ENCODE peak calls at places on chromosome 16, in seven cellular contexts. D, W, T, J, S, Q and C are unnamed samples.

GRCh38 chr16:7115898-7116297 is 216.7 kb upstream of the RBFOX1 start:
- DNase-seq in D (no peak), W (no peak), T (no peak), J (no peak), S (no peak), Q (no peak), C (no peak)

GRCh38 chr16:51113254-51114125 is 37.6 kb downstream of the SALL1 start:
- DNase-seq in D (no peak), W (no peak), T (no peak), J (no peak), S (no peak), Q (peak), C (no peak)

GRCh38 chr16:70254965-70255286 is 3.2 kb upstream of the EXOSC6 start:
- DNase-seq in D (no peak), W (no peak), T (no peak), J (no peak), S (no peak), Q (no peak), C (no peak)

GRCh38 chr16:15610369-15610871 is 32.5 kb downstream of the MARF1 start:
- DNase-seq in D (peak), W (no peak), T (no peak), J (no peak), S (no peak), Q (no peak), C (no peak)

GRCh38 chr16:50814541-50814940 is 72.7 kb downstream of the CYLD start:
- DNase-seq in D (no peak), W (no peak), T (no peak), J (no peak), S (no peak), Q (no peak), C (no peak)

GRCh38 chr16:1763521-1764511 is 7.5 kb downstream of the NME3 start:
- DNase-seq in D (no peak), W (no peak), T (no peak), J (no peak), S (no peak), Q (peak), C (no peak)

GRCh38 chr16:13012591-13012990 is 111.2 kb downstream of the SHISA9 start:
- DNase-seq in D (no peak), W (no peak), T (no peak), J (no peak), S (no peak), Q (peak), C (no peak)

GRCh38 chr16:12262454-12263180 is 286.1 kb downstream of the SNX29 start:
- DNase-seq in D (no peak), W (no peak), T (peak), J (peak), S (no peak), Q (no peak), C (no peak)

GRCh38 chr16:4924593-4925378 is 12.2 kb downstream of the PPL start:
- DNase-seq in D (peak), W (no peak), T (peak), J (peak), S (peak), Q (peak), C (no peak)

GRCh38 chr16:68993885-68994284 is 111.6 kb upstream of the HAS3 start:
- DNase-seq in D (peak), W (no peak), T (no peak), J (no peak), S (no peak), Q (no peak), C (peak)

GRCh38 chr16:19098173-19098572 is 15.6 kb upstream of the ITPRIPL2 start:
- DNase-seq in D (no peak), W (no peak), T (no peak), J (no peak), S (no peak), Q (no peak), C (no peak)

GRCh38 chr16:86436466-86437185 is 73.7 kb upstream of the FOXF1 start:
- DNase-seq in D (no peak), W (no peak), T (no peak), J (no peak), S (no peak), Q (no peak), C (no peak)

GRCh38 chr16:81873843-81874752 is 95.0 kb downstream of the PLCG2 start:
- DNase-seq in D (peak), W (peak), T (peak), J (peak), S (peak), Q (peak), C (no peak)

GRCh38 chr16:78705694-78706093 is 606.2 kb downstream of the WWOX start:
- DNase-seq in D (peak), W (no peak), T (no peak), J (no peak), S (no peak), Q (peak), C (no peak)

GRCh38 chr16:46947900-46948547 is 25.4 kb downstream of the DNAJA2 start:
- DNase-seq in D (peak), W (no peak), T (no peak), J (no peak), S (no peak), Q (peak), C (no peak)

GRCh38 chr16:20903889-20904506 is 3.4 kb downstream of the LYRM1 start:
- DNase-seq in D (no peak), W (no peak), T (no peak), J (no peak), S (no peak), Q (no peak), C (no peak)

GRCh38 chr16:20906871-20907255 is 6.3 kb downstream of the LYRM1 start:
- DNase-seq in D (no peak), W (no peak), T (no peak), J (no peak), S (no peak), Q (no peak), C (no peak)

GRCh38 chr16:20904507-20905079 is 4.0 kb downstream of the LYRM1 start:
- DNase-seq in D (peak), W (no peak), T (peak), J (no peak), S (no peak), Q (no peak), C (peak)

GRCh38 chr16:20905576-20905975 is 5.0 kb downstream of the LYRM1 start:
- DNase-seq in D (no peak), W (no peak), T (no peak), J (no peak), S (no peak), Q (no peak), C (no peak)

GRCh38 chr16:20906225-20906870 is 5.8 kb downstream of the LYRM1 start:
- DNase-seq in D (peak), W (no peak), T (no peak), J (no peak), S (no peak), Q (no peak), C (peak)
- H3K4me3 ChIP-seq in D (peak), W (no peak), T (no peak), J (no peak), S (no peak), Q (no peak), C (no peak)

GRCh38 chr16:58176608-58177346 is 21.1 kb downstream of the CSNK2A2 start:
- DNase-seq in D (no peak), W (no peak), T (no peak), J (no peak), S (no peak), Q (no peak), C (no peak)

DNA sequence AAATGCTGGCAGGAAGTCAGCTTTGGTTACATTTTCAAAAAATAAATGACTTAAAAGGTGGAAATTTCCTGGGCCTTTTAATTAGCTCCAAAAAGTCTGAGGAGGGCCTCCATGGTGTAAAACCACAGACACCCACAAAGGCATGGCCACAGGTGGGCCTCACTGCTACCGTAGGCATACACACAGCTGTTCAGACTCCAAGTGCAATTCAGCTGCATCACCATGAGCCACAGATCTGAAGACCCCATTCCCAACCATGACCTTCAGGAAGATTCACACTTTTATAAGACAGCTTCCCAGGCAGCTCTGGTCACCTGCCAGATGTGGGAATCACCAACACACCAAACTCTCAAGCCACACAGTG is 20.6 kb downstream of the CSNK2A2 start:
- DNase-seq in D (no peak), W (no peak), T (no peak), J (no peak), S (no peak), Q (no peak), C (no peak)
- H3K4me3 ChIP-seq in D (no peak), W (no peak), T (no peak), J (no peak), S (no peak), Q (no peak), C (no peak)

DNA sequence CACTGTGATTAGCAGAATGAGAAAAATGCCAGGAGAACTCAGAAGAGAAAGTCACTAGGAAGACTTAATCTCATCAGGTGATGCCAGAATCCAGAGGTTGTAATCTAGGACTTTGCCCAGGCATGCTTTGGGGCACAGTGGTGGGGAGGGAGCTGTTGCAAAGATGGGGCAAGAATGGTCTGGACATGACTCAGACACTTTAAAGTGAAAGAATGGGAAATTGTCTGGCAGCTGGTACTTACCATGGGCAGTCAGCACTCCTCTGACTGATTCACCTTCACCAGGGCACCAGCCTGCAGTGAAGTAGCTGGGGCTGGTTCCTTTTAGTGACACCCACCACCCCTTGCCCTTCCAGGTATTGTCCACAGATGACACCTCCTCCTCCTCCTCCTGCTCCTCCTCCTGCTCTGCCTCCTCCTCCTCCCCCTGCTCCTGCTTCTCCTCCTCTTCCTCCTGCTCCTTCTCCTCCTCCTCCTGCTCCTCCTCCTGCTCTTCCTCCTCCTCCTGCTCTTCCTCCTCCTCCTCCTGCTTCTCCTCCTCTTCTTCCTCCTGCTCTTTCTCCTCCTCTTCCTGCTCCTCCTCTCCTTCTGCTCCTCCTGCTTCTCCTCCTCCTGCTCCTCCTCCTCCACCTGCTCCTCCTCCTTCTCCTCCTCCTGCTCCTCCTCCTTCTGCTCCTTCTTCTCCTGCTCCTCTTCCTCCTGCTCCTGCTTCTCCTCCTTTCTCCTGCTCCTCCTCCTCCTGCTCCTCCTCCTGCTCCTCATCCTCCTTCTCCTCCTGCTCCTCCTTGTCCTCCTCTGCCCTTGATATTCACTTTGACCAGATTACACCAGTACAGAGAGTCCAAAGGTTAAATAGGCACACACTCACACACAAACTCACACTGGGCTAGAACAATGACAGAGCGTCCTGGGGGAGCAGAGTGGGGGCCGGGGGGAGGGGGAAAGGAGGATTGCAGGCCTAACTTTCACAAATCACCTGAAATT is at the start of gene CHD9NB:
- DNase-seq in D (peak), W (no peak), T (peak), J (peak), S (no peak), Q (no peak), C (peak)
- H3K4me3 ChIP-seq in D (peak), W (no peak), T (no peak), J (no peak), S (no peak), Q (no peak), C (peak)

DNA sequence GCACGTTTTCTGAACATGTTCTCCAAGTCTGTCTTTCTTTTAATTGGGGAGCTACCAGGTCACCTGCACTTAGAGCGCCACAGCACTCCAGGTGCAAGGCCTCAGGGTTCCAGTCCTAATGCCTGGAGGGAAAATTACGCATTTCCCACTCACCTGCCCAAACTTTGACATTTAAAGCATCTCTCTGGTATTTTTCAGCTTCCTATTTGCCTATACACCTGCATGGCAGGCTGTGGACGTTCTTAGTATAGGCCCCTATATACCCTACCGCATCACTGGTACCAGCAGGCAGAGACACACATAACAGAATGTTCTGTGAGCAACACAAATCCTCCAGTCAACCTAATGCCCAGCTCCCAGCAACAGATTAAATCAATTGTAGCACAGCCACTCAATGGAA is 213.3 kb downstream of the MRTFB start:
- DNase-seq in D (no peak), W (no peak), T (no peak), J (no peak), S (no peak), Q (peak), C (no peak)
- H3K4me3 ChIP-seq in D (peak), W (no peak), T (no peak), J (no peak), S (no peak), Q (peak), C (no peak)

DNA sequence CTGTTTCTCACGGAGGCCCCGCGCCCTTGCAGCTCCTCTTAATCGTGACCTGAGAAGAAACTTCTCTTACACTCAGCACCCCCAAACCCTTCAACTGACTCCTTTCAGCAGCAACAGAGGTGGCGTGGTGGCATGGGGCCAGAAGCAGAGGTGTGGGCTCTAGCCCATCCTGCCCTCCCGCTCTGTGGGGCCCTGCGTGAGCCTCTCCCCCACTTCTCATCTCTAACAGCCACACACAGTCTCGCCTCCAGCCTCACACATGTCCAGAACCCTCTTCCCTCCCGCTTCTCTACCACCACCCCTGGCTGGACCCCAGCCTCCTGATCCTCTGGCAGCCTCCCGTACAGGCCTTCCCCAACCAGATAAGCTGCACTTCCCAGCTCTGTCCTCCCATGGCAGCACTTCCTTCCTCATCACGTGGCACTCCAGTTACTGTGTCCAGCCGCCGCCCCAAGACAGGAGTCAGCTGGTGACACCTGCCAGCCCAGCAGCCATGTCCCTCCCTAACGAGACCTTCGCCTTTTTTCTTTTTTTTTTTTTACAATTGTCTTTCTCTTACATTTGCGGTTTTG is 30.5 kb downstream of the NSMCE1 start:
- DNase-seq in D (no peak), W (peak), T (no peak), J (peak), S (peak), Q (no peak), C (no peak)
- H3K4me3 ChIP-seq in D (no peak), W (peak), T (no peak), J (no peak), S (no peak), Q (no peak), C (no peak)

DNA sequence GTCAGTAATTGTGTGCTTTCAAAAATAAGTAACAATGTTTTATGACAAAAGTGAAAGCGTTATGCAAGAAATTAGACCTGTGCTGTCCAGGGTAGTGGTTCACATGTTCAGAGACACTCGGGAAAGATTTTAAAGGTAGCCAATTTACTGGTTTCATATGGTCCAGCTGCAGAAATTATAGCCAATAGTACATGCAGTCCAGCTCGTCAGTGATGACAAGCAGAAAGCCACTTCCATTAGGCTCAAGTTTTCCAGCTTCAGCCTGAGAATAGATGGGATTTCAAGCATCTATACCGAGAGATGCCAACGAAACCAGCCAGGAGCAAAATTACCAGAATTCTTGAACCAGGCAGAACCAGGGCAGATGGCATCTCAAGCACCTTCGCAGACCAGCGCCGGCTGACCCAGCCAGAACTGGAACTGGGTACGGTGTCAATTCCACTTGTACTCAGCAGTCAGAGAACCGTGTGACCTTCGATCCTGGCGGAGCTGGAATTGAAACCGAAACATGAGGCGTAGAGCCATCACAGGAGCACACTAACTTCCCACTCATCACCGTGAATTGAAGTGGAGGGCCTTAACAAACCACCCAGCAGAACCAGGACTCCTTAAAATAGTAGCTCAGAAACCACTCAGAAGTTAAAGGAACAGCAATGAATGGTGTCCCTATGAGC is 207.9 kb upstream of the HSBP1 start:
- DNase-seq in D (no peak), W (no peak), T (no peak), J (no peak), S (no peak), Q (no peak), C (no peak)
- H3K4me3 ChIP-seq in D (no peak), W (no peak), T (no peak), J (no peak), S (no peak), Q (no peak), C (no peak)

DNA sequence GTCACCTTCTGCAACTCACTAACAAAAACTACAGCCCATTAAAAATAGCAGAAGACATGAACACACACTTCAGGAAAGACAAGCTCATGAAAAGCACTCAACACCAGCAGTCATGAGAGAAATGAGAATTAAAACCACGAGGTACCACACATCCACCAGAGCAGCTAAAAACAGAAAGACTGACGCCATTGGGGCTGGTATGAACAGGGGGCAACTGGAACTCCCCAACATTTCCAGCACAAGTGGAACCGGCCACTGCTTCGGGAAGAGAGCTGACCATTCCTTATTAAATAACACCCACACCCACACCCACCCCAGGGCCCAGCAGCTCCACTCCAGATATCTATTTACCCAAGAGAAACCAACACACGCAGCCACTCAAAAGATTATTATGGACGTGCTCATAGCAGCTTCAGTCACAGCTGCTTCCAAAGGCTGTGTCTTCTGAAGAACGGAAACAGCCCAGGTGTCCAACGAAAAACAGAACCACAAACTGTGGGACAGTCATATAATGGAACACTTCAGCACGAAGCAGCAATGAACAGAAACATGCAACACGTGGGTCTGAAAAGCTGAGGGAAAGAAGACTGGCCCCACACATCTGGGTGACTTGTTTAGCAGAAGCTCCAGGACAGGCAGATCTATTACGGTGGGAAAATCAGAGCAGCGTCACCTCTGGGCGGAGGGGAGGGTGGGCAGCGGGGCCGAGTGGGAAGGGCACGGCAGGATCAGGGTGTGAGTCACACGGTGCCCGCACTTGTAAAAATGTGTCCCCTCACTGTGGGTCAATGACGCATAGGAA is 41.1 kb downstream of the KLHDC4 start:
- DNase-seq in D (no peak), W (no peak), T (no peak), J (peak), S (no peak), Q (no peak), C (no peak)
- H3K4me3 ChIP-seq in D (no peak), W (no peak), T (no peak), J (no peak), S (no peak), Q (no peak), C (no peak)

DNA sequence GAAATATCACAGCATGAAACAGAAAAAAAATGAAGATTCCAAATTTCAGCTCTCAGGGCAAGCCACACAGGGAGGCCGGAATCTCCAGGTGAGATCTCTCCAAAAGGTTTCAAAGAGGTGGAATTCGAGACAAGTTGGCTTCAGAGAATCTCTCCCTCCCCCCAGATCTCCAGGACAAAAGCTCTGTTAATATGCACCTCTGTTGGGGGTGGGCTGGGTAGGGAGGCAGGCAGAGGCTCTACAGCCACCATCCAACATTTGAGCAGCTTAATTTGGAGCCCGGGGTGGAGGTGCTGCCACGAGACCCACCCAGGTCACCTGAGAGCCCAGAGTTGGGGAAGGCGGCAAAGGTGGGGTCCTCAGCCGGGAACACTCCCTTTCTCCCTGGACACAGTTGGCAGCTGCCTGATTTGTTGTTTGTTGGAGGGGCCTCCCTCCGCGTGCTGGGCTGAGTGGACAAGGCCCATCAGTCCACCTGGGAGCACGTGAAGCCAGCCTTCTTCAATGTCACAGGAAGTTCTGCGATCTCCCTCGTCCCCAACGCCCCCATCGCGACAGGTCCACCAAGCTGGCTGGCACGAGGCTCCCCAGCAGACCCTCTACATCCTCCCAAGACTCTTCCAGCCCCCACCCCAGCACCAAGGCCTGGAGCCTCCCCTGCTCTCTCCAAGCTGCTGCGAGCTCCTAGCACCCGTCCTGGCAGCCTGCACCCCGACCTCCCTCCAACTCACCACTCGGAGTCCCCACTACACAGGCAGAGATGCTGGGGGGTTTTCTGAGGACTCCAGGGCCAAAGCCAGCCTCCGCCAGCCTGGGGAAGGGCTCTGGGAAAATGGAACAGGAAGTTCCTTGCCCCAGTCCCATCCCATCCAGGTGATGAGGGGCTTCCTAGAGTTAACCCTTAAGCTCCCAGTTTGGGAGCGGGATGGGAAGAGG is at the start of gene ZSCAN10:
- DNase-seq in D (no peak), W (no peak), T (no peak), J (no peak), S (no peak), Q (peak), C (no peak)
- H3K4me3 ChIP-seq in D (no peak), W (peak), T (no peak), J (no peak), S (peak), Q (peak), C (no peak)